ENCODE peak calls at places on chromosome 21, in six cellular contexts. W, D, S, I, T and X are unnamed samples.

GRCh38 chr21:36188081-36188681 is 31.6 kb downstream of the DOP1B start:
- DNase-seq in T (peak; percentile 85), D (peak; percentile 69), S (no peak), W (no peak), I (no peak), X (no peak)

GRCh38 chr21:34135330-34135729 is 62.0 kb downstream of the MRPS6 start:
- DNase-seq in S (no peak), D (no peak), T (no peak), I (no peak), W (no peak), X (no peak)

GRCh38 chr21:31732891-31733520 is 1.1 kb upstream of the SCAF4 start:
- DNase-seq in T (no peak), I (no peak), W (peak; percentile 5), S (no peak), D (no peak), X (no peak)

GRCh38 chr21:28811860-28812259 is 180.8 kb downstream of the LTN1 start:
- DNase-seq in I (no peak), W (no peak), D (no peak), S (no peak), T (no peak), X (no peak)

GRCh38 chr21:25170681-25171080 is 436.6 kb downstream of the MRPL39 start:
- DNase-seq in D (no peak), I (no peak), T (no peak), S (no peak), W (no peak), X (no peak)

GRCh38 chr21:22278366-22278765 is 1280.2 kb downstream of the NCAM2 start:
- DNase-seq in D (no peak), T (peak; percentile 51), W (no peak), I (no peak), S (no peak), X (no peak)

GRCh38 chr21:26210614-26211013 is 40.0 kb upstream of the APP start:
- DNase-seq in S (no peak), W (no peak), D (no peak), T (no peak), I (no peak), X (no peak)

GRCh38 chr21:34276711-34277425 is 86.9 kb upstream of the KCNE2 start:
- DNase-seq in D (no peak), T (peak; percentile 6), S (no peak), I (no peak), W (no peak), X (no peak)

GRCh38 chr21:42695324-42696025 is 42.1 kb downstream of the PDE9A start:
- DNase-seq in S (no peak), I (no peak), T (peak; percentile 32), W (no peak), D (no peak), X (no peak)

GRCh38 chr21:42003051-42003461 is 7.1 kb downstream of the ZBTB21 start:
- DNase-seq in S (no peak), T (peak; percentile 17), W (no peak), I (no peak), D (no peak), X (no peak)

GRCh38 chr21:41168391-41169257 is 664 bp downstream of the BACE2 start:
- DNase-seq in T (peak; percentile 61), W (peak; percentile 7), S (no peak), I (no peak), D (peak; percentile 54), X (no peak)

GRCh38 chr21:38351961-38352521 is 95.2 kb downstream of the KCNJ15 start:
- DNase-seq in S (no peak), I (peak; percentile 67), W (peak; percentile 3), D (no peak), T (peak; percentile 67), X (no peak)

GRCh38 chr21:31261759-31262158 is 82.3 kb downstream of the TIAM1 start:
- DNase-seq in D (no peak), S (no peak), I (no peak), T (no peak), W (no peak), X (no peak)

GRCh38 chr21:33762798-33763572 is 120.7 kb downstream of the ITSN1 start:
- DNase-seq in S (no peak), W (no peak), D (no peak), T (peak; percentile 23), I (no peak), X (no peak)

GRCh38 chr21:17466166-17466565 is 46.7 kb upstream of the CXADR start:
- DNase-seq in W (no peak), S (no peak), I (no peak), D (no peak), T (peak; percentile 36), X (no peak)

GRCh38 chr21:41804381-41804780 is 37.5 kb upstream of the RIPK4 start:
- DNase-seq in S (no peak), I (no peak), D (no peak), T (no peak), W (no peak), X (no peak)

GRCh38 chr21:32368386-32368785 is 24.4 kb downstream of the URB1 start:
- DNase-seq in T (no peak), I (no peak), D (no peak), S (no peak), W (no peak), X (no peak)

GRCh38 chr21:22263890-22264289 is 1265.7 kb downstream of the NCAM2 start:
- DNase-seq in I (no peak), D (no peak), S (no peak), W (no peak), T (no peak), X (no peak)

GRCh38 chr21:42187976-42188653 is 30.8 kb upstream of the ABCG1 start:
- DNase-seq in D (no peak), I (no peak), T (no peak), S (no peak), W (no peak), X (peak; percentile 73)

GRCh38 chr21:41142051-41142795 is 25.7 kb upstream of the BACE2 start:
- DNase-seq in T (peak; percentile 86), D (peak; percentile 10), I (peak; percentile 6), S (no peak), W (peak; percentile 12), X (no peak)

GRCh38 chr21:38780879-38781278 is 24.9 kb upstream of the ETS2 start:
- DNase-seq in S (no peak), T (no peak), W (no peak), D (no peak), I (no peak), X (no peak)

GRCh38 chr21:42227909-42228708 is 9.2 kb downstream of the ABCG1 start:
- DNase-seq in W (peak; percentile 78), D (peak; percentile 50), S (no peak), T (peak; percentile 79), I (peak; percentile 32), X (peak; percentile 73)

GRCh38 chr21:40165212-40165611 is 298.0 kb downstream of the PCP4 start:
- DNase-seq in T (no peak), S (no peak), W (no peak), D (no peak), I (no peak), X (no peak)

GRCh38 chr21:25901580-25901979 is 166.8 kb downstream of the GABPA start:
- DNase-seq in I (no peak), D (no peak), S (no peak), T (peak; percentile 51), W (no peak), X (no peak)

GRCh38 chr21:42787613-42788012 is 91.7 kb downstream of the WDR4 start:
- DNase-seq in T (no peak), I (no peak), S (no peak), D (no peak), W (no peak), X (no peak)

GRCh38 chr21:34592120-34592561 is 22.8 kb downstream of the RCAN1 start:
- DNase-seq in I (no peak), T (no peak), D (peak; percentile 77), S (no peak), W (no peak), X (no peak)

GRCh38 chr21:24759348-24760118 is 847.7 kb downstream of the MRPL39 start:
- DNase-seq in T (peak; percentile 40), D (no peak), I (no peak), S (no peak), W (no peak), X (no peak)

GRCh38 chr21:29166333-29166732 is 35.9 kb downstream of the MAP3K7CL start:
- DNase-seq in T (no peak), D (no peak), S (no peak), W (no peak), I (no peak), X (no peak)

GRCh38 chr21:31248598-31248997 is 95.5 kb downstream of the TIAM1 start:
- DNase-seq in W (no peak), S (no peak), T (peak; percentile 84), D (no peak), I (no peak), X (no peak)

GRCh38 chr21:10639123-10639522 is 117.7 kb downstream of the TPTE start:
- DNase-seq in T (no peak), I (no peak), D (no peak), S (no peak), W (no peak), X (no peak)

GRCh38 chr21:14603202-14603601 is 57.1 kb upstream of the SAMSN1 start:
- DNase-seq in S (no peak), T (peak; percentile 67), D (no peak), W (no peak), I (no peak), X (no peak)
- H3K4me3 ChIP-seq in S (no peak overlapping the region), T (peak overlapping the region; percentile 40), D (no peak overlapping the region), W (no peak overlapping the region), I (no peak overlapping the region), X (peak overlapping the region; percentile 46)

DNA sequence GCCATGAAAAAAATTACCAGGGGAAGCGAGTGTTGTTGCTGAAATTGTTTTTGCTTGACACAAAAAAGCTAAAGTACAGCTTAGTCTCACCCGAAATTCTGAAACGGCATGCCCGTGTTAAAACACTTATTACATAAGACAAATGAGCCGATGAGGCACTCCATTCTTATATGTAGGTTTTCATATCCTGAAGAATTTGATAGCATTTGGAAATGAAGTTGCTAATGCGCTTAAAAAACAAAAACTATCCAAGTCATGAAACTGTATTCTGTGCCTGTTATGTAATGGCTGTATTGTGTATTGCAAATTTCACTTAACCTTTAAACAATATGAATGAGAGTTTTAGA is 1.4 kb upstream of the NRIP1 start:
- DNase-seq in I (no peak), T (peak; percentile 27), D (no peak), S (no peak), W (no peak), X (no peak)
- H3K4me3 ChIP-seq in I (peak overlapping the region; percentile 81), T (peak overlapping the region; percentile 81), D (peak overlapping the region; percentile 39), S (peak overlapping the region; percentile 53), W (peak overlapping the region; percentile 86), X (peak overlapping the region; percentile 73)

GRCh38 chr21:43892334-43892733 is 27.3 kb downstream of the AGPAT3 start:
- DNase-seq in T (no peak), W (no peak), S (no peak), I (no peak), D (no peak), X (no peak)

GRCh38 chr21:43893536-43894205 is 28.6 kb downstream of the AGPAT3 start:
- DNase-seq in D (no peak), I (no peak), S (no peak), W (no peak), T (no peak), X (peak; percentile 33)

GRCh38 chr21:43892984-43893535 is 28.0 kb downstream of the AGPAT3 start:
- DNase-seq in W (no peak), D (no peak), T (no peak), I (no peak), S (no peak), X (no peak)

GRCh38 chr21:43890042-43890441 is 25.0 kb downstream of the AGPAT3 start:
- DNase-seq in I (no peak), W (no peak), T (no peak), S (no peak), D (no peak), X (no peak)

GRCh38 chr21:43894206-43894577 is 29.2 kb downstream of the AGPAT3 start:
- DNase-seq in D (no peak), T (no peak), W (no peak), S (no peak), I (no peak), X (no peak)
- H3K4me3 ChIP-seq in D (no peak overlapping the region), T (no peak overlapping the region), W (no peak overlapping the region), S (no peak overlapping the region), I (no peak overlapping the region), X (peak overlapping the region; percentile 44)

GRCh38 chr21:45593162-45594022 is 50.1 kb upstream of the PCBP3 start:
- DNase-seq in D (no peak), S (no peak), T (no peak), W (no peak), I (no peak), X (no peak)
- H3K4me3 ChIP-seq in D (no peak overlapping the region), S (peak overlapping the region; percentile 17), T (no peak overlapping the region), W (no peak overlapping the region), I (no peak overlapping the region), X (no peak overlapping the region)